ENCODE peak calls at places on chromosomes 6 and 20, in seven cellular contexts. O, V, T, B, R, Q and J are unnamed samples.

GRCh38 chr6:157779705-157780604 is 43.1 kb upstream of the SNX9 start:
- DNase-seq in O (no peak), V (no peak), T (no peak), B (no peak), R (no peak), Q (peak; percentile 67), J (no peak)

GRCh38 chr20:32685541-32686529 is 12.1 kb upstream of the C20orf203 start:
- DNase-seq in O (no peak), V (no peak), T (no peak), B (peak; percentile 77), R (peak; percentile 92), Q (peak; percentile 87), J (peak; percentile 82)

GRCh38 chr20:57671662-57672061 is 38.2 kb downstream of the PMEPA1 start:
- DNase-seq in O (no peak), V (no peak), T (no peak), B (no peak), R (no peak), Q (no peak), J (no peak)

GRCh38 chr20:62536731-62537401 is 61.1 kb upstream of the GATA5 start:
- DNase-seq in O (no peak), V (no peak), T (no peak), B (no peak), R (no peak), Q (peak; percentile 16), J (no peak)

GRCh38 chr6:118645395-118645794 is 6.0 kb downstream of the CEP85L start:
- DNase-seq in O (no peak), V (no peak), T (no peak), B (no peak), R (no peak), Q (no peak), J (no peak)

GRCh38 chr6:139369068-139369467 is 5.4 kb downstream of the CITED2 start:
- DNase-seq in O (no peak), V (no peak), T (no peak), B (no peak), R (no peak), Q (no peak), J (no peak)

GRCh38 chr20:48148020-48148419 is 362.7 kb upstream of the SULF2 start:
- DNase-seq in O (no peak), V (no peak), T (no peak), B (no peak), R (no peak), Q (no peak), J (no peak)

GRCh38 chr6:52499026-52499425 is 77.8 kb downstream of the TRAM2 start:
- DNase-seq in O (no peak), V (no peak), T (no peak), B (no peak), R (no peak), Q (peak; percentile 79), J (no peak)

GRCh38 chr6:135888818-135889217 is 37.3 kb downstream of the PDE7B start:
- DNase-seq in O (no peak), V (no peak), T (no peak), B (no peak), R (no peak), Q (peak; percentile 10), J (no peak)

GRCh38 chr6:170152989-170153388 is 137.9 kb downstream of the DLL1 start:
- DNase-seq in O (no peak), V (peak; percentile 2), T (peak; percentile 23), B (no peak), R (no peak), Q (no peak), J (no peak)

GRCh38 chr6:44456070-44456965 is 68.8 kb downstream of the CDC5L start:
- DNase-seq in O (peak; percentile 13), V (no peak), T (no peak), B (peak; percentile 4), R (no peak), Q (peak; percentile 78), J (no peak)

GRCh38 chr6:167479967-167480653 is 155.2 kb downstream of the TTLL2 start:
- DNase-seq in O (no peak), V (no peak), T (no peak), B (no peak), R (no peak), Q (no peak), J (no peak)

GRCh38 chr20:4502756-4503155 is 219.0 kb upstream of the PRND start:
- DNase-seq in O (no peak), V (no peak), T (no peak), B (no peak), R (no peak), Q (no peak), J (no peak)

GRCh38 chr20:36482044-36482473 is 59.3 kb upstream of the MYL9 start:
- DNase-seq in O (no peak), V (no peak), T (no peak), B (no peak), R (no peak), Q (no peak), J (no peak)

GRCh38 chr20:48809672-48810071 is 18.1 kb downstream of the PREX1 start:
- DNase-seq in O (no peak), V (no peak), T (no peak), B (no peak), R (no peak), Q (no peak), J (no peak)

GRCh38 chr20:22403860-22404608 is 180.3 kb downstream of the FOXA2 start:
- DNase-seq in O (no peak), V (no peak), T (no peak), B (no peak), R (no peak), Q (no peak), J (no peak)

GRCh38 chr6:894274-894673 is 201.3 kb upstream of the EXOC2 start:
- DNase-seq in O (no peak), V (no peak), T (no peak), B (no peak), R (no peak), Q (no peak), J (no peak)

GRCh38 chr6:129498950-129499870 is 210.8 kb downstream of the ARHGAP18 start:
- DNase-seq in O (peak; percentile 7), V (no peak), T (no peak), B (peak; percentile 8), R (no peak), Q (peak; percentile 83), J (no peak)

GRCh38 chr6:160438481-160438880 is 90.3 kb downstream of the SLC22A3 start:
- DNase-seq in O (no peak), V (no peak), T (no peak), B (no peak), R (no peak), Q (no peak), J (no peak)

GRCh38 chr20:61373956-61374545 is 122.0 kb downstream of the CDH4 start:
- DNase-seq in O (no peak), V (no peak), T (no peak), B (no peak), R (no peak), Q (no peak), J (no peak)

GRCh38 chr20:54650201-54650722 is 174.9 kb downstream of the DOK5 start:
- DNase-seq in O (no peak), V (no peak), T (no peak), B (no peak), R (no peak), Q (no peak), J (no peak)

GRCh38 chr20:56433221-56433879 is 21.3 kb downstream of the CASS4 start:
- DNase-seq in O (no peak), V (no peak), T (no peak), B (no peak), R (no peak), Q (peak; percentile 47), J (no peak)

GRCh38 chr20:14948416-14948815 is 611.0 kb upstream of the FLRT3 start:
- DNase-seq in O (no peak), V (no peak), T (no peak), B (no peak), R (no peak), Q (no peak), J (no peak)

GRCh38 chr6:31933537-31933936 is 6.0 kb downstream of the C2 start:
- DNase-seq in O (no peak), V (no peak), T (no peak), B (no peak), R (no peak), Q (no peak), J (no peak)

GRCh38 chr6:19309661-19310060 is 527.5 kb upstream of the ID4 start:
- DNase-seq in O (no peak), V (no peak), T (no peak), B (no peak), R (no peak), Q (no peak), J (no peak)

GRCh38 chr20:56420028-56420427 is 8.0 kb downstream of the CASS4 start:
- DNase-seq in O (no peak), V (no peak), T (no peak), B (no peak), R (no peak), Q (no peak), J (no peak)

GRCh38 chr6:11410539-11411307 is 126.8 kb upstream of the TMEM170B start:
- DNase-seq in O (no peak), V (no peak), T (no peak), B (no peak), R (no peak), Q (no peak), J (no peak)

GRCh38 chr6:98834060-98835031 is at the start of gene POU3F2:
- DNase-seq in O (peak; percentile 50), V (peak; percentile 41), T (peak; percentile 92), B (no peak), R (peak; percentile 31), Q (peak; percentile 89), J (peak; percentile 23)

GRCh38 chr20:49187330-49188100 is 619 bp downstream of the STAU1 start:
- DNase-seq in O (peak; percentile 11), V (no peak), T (no peak), B (no peak), R (no peak), Q (peak; percentile 42), J (no peak)

GRCh38 chr6:120576061-120576460 is 758.2 kb downstream of the TBC1D32 start:
- DNase-seq in O (no peak), V (no peak), T (no peak), B (no peak), R (no peak), Q (no peak), J (no peak)